ENCODE peak calls at places on chromosome 1, in seven cellular contexts. C is GM10248, E is body of pancreas, M is GM06990, I is OCI-LY7, H is GM12865, F is Calu3. L is an unnamed sample.
A peak's percentile ranks its signal among the peaks of the same experiment; 100 is the strongest.

GRCh38 chr1:234722904-234723588 is 113.1 kb upstream of the IRF2BP2 start:
- DNase-seq in C (no peak), E (peak; percentile 57), M (no peak), I (peak; percentile 10), H (no peak), F (peak; percentile 72), L (peak; percentile 98)

GRCh38 chr1:173297798-173298391 is 90.8 kb upstream of the TNFSF4 start:
- DNase-seq in C (peak; percentile 46), E (no peak), M (peak; percentile 48), I (no peak), H (peak; percentile 88), F (no peak), L (no peak)

GRCh38 chr1:245751111-245751510 is 596.3 kb downstream of the KIF26B start:
- DNase-seq in C (no peak), E (no peak), M (no peak), I (no peak), H (no peak), F (no peak), L (no peak)

GRCh38 chr1:183571678-183572268 is 18.5 kb downstream of the NCF2 start:
- DNase-seq in C (no peak), E (no peak), M (no peak), I (no peak), H (no peak), F (no peak), L (no peak)

GRCh38 chr1:198699167-198700015 is 60.6 kb downstream of the PTPRC start:
- DNase-seq in C (no peak), E (peak; percentile 74), M (no peak), I (no peak), H (peak; percentile 79), F (peak; percentile 82), L (peak; percentile 86)

GRCh38 chr1:48697066-48697707 is 79.5 kb downstream of the BEND5 start:
- DNase-seq in C (peak; percentile 54), E (peak; percentile 66), M (no peak), I (peak; percentile 49), H (peak; percentile 47), F (peak; percentile 73), L (peak; percentile 54)

GRCh38 chr1:8477199-8477982 is 159.5 kb downstream of the SLC45A1 start:
- DNase-seq in C (no peak), E (no peak), M (peak; percentile 70), I (peak; percentile 40), H (peak; percentile 84), F (no peak), L (no peak)

GRCh38 chr1:34829250-34829649 is 30.3 kb downstream of the SMIM12 start:
- DNase-seq in C (no peak), E (no peak), M (no peak), I (no peak), H (no peak), F (no peak), L (no peak)

GRCh38 chr1:6260961-6261614 is at the start of gene GPR153:
- DNase-seq in C (peak; percentile 82), E (no peak), M (peak; percentile 57), I (no peak), H (peak; percentile 46), F (peak; percentile 35), L (peak; percentile 72)

GRCh38 chr1:115135681-115136080 is 46.4 kb upstream of the TSPAN2 start:
- DNase-seq in C (no peak), E (no peak), M (no peak), I (no peak), H (no peak), F (no peak), L (peak; percentile 67)

GRCh38 chr1:204744102-204744501 is 58.6 kb upstream of the LRRN2 start:
- DNase-seq in C (no peak), E (no peak), M (no peak), I (no peak), H (no peak), F (no peak), L (no peak)

GRCh38 chr1:211381481-211382181 is 55.0 kb downstream of the TRAF5 start:
- DNase-seq in C (peak; percentile 42), E (no peak), M (peak; percentile 20), I (no peak), H (peak; percentile 23), F (no peak), L (no peak)

GRCh38 chr1:240126821-240127220 is 35.1 kb downstream of the FMN2 start:
- DNase-seq in C (no peak), E (no peak), M (no peak), I (no peak), H (no peak), F (no peak), L (no peak)

GRCh38 chr1:2777428-2778219 is 23.9 kb downstream of the TTC34 start:
- DNase-seq in C (no peak), E (no peak), M (no peak), I (no peak), H (no peak), F (no peak), L (no peak)

GRCh38 chr1:21901473-21901847 is 35.6 kb downstream of the HSPG2 start:
- DNase-seq in C (no peak), E (no peak), M (no peak), I (no peak), H (no peak), F (no peak), L (no peak)

GRCh38 chr1:218369688-218370511 is 24.8 kb downstream of the TGFB2 start:
- DNase-seq in C (no peak), E (no peak), M (no peak), I (no peak), H (no peak), F (no peak), L (peak; percentile 43)

GRCh38 chr1:182848736-182849135 is 9.6 kb downstream of the DHX9 start:
- DNase-seq in C (no peak), E (no peak), M (no peak), I (no peak), H (no peak), F (no peak), L (no peak)

GRCh38 chr1:157197906-157198435 is 59.8 kb upstream of the ETV3 start:
- DNase-seq in C (no peak), E (peak; percentile 57), M (no peak), I (no peak), H (no peak), F (no peak), L (no peak)

GRCh38 chr1:175192630-175193338 is at the start of gene KIAA0040:
- DNase-seq in C (peak; percentile 77), E (peak; percentile 88), M (peak; percentile 73), I (peak; percentile 80), H (peak; percentile 75), F (peak; percentile 87), L (peak; percentile 76)

GRCh38 chr1:64087768-64088167 is 115.7 kb upstream of the UBE2U start:
- DNase-seq in C (no peak), E (no peak), M (no peak), I (no peak), H (no peak), F (no peak), L (peak; percentile 17)

GRCh38 chr1:27428316-27429028 is 36.0 kb downstream of the GPR3 start:
- DNase-seq in C (no peak), E (no peak), M (no peak), I (no peak), H (no peak), F (no peak), L (no peak)

GRCh38 chr1:25037174-25038074 is 107.3 kb upstream of the RUNX3 start:
- DNase-seq in C (peak; percentile 77), E (no peak), M (no peak), I (peak; percentile 73), H (peak; percentile 80), F (peak; percentile 47), L (peak; percentile 46)

GRCh38 chr1:246350745-246351144 is 156.3 kb downstream of the SMYD3 start:
- DNase-seq in C (no peak), E (no peak), M (no peak), I (no peak), H (no peak), F (no peak), L (no peak)

GRCh38 chr1:63980706-63981407 is 207.0 kb downstream of the ROR1 start:
- DNase-seq in C (no peak), E (peak; percentile 74), M (no peak), I (no peak), H (no peak), F (peak; percentile 64), L (peak; percentile 86)

GRCh38 chr1:155107309-155108283 is 20.1 kb upstream of the EFNA1 start:
- DNase-seq in C (no peak), E (no peak), M (no peak), I (no peak), H (no peak), F (no peak), L (no peak)

DNA sequence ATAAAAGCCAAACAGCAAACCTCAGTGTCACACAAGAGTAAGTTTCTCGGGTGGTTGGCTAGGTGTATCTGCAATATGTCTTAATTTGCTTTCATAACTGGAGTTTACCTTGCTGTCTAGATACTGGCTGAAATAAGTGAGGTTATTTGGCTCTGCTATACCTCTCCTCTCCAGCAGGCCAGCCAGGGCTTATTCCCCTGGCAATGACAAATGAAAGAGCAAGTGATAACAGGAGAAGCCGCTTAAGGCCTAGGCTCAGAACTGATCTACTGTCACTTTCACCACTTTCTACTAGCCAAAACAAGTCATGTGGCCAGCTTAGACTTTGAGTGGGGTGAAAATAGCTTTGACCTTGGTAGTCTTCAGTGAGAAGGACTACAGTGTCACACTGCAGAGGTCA is 4.8 kb upstream of the RPE65 start:
- DNase-seq in C (no peak), E (no peak), M (no peak), I (no peak), H (peak; percentile 22), F (no peak), L (peak; percentile 56)
- TF ChIP-seq CTCF in C (no peak), E (no peak), M (no peak), I (no peak), H (peak; percentile 16), F (no peak), L (peak; percentile 61)

GRCh38 chr1:32933742-32934322 is 30.8 kb downstream of the RNF19B start:
- DNase-seq in C (no peak), E (peak; percentile 32), M (no peak), I (no peak), H (no peak), F (peak; percentile 43), L (peak; percentile 32)
- TF ChIP-seq CTCF in C (no peak), E (peak; percentile 2), M (no peak), I (no peak), H (no peak), F (no peak), L (no peak)

GRCh38 chr1:160064164-160064563 is 5.8 kb downstream of the KCNJ10 start:
- DNase-seq in C (no peak), E (no peak), M (no peak), I (no peak), H (no peak), F (no peak), L (no peak)

GRCh38 chr1:160058087-160058486 is 11.9 kb downstream of the KCNJ10 start:
- DNase-seq in C (no peak), E (no peak), M (no peak), I (no peak), H (no peak), F (no peak), L (peak; percentile 18)

GRCh38 chr1:160062134-160062533 is 7.8 kb downstream of the KCNJ10 start:
- DNase-seq in C (no peak), E (no peak), M (no peak), I (no peak), H (no peak), F (no peak), L (no peak)

GRCh38 chr1:160064746-160065145 is 5.2 kb downstream of the KCNJ10 start:
- DNase-seq in C (no peak), E (no peak), M (no peak), I (no peak), H (no peak), F (no peak), L (no peak)

GRCh38 chr1:160061376-160062100 is 8.4 kb downstream of the KCNJ10 start:
- DNase-seq in C (no peak), E (no peak), M (no peak), I (no peak), H (no peak), F (no peak), L (peak; percentile 39)
- TF ChIP-seq CTCF in C (peak; percentile 18), E (no peak), M (peak; percentile 7), I (no peak), H (peak; percentile 4), F (no peak), L (no peak)

GRCh38 chr1:26094677-26095383 is 16.8 kb upstream of the PDIK1L start:
- DNase-seq in C (no peak), E (no peak), M (no peak), I (no peak), H (no peak), F (no peak), L (no peak)
- TF ChIP-seq CTCF in C (no peak), E (no peak), M (no peak), I (no peak), H (no peak), F (no peak), L (no peak)

L was measured in epithelial cell of esophagus.